ENCODE peak calls at places on chromosomes 11 and 22, in six cellular contexts. K, X, P, V, Z and H are unnamed samples.

GRCh38 chr11:134685981-134686380 is 273.9 kb upstream of the B3GAT1 start:
- DNase-seq in K (no peak), X (no peak), P (no peak), V (no peak), Z (no peak), H (no peak)

GRCh38 chr22:39408807-39409206 is 9.2 kb downstream of the TAB1 start:
- DNase-seq in V (no peak), X (no peak), K (no peak), Z (no peak), P (no peak), H (no peak)

GRCh38 chr22:38755155-38755910 is 465 bp downstream of the SUN2 start:
- DNase-seq in Z (peak), P (no peak), X (peak), V (no peak), K (no peak), H (peak)

GRCh38 chr11:34284836-34285235 is 73.0 kb downstream of the ABTB2 start:
- DNase-seq in P (no peak), Z (peak), X (no peak), K (no peak), V (no peak), H (no peak)

GRCh38 chr11:61132646-61133045 is 28.6 kb downstream of the VPS37C start:
- DNase-seq in V (no peak), Z (no peak), P (no peak), X (no peak), K (no peak), H (no peak)

GRCh38 chr22:44279059-44279340 is 33.8 kb downstream of the SHISAL1 start:
- DNase-seq in P (no peak), X (no peak), V (no peak), Z (no peak), K (no peak), H (no peak)

GRCh38 chr11:134578807-134579708 is 167.0 kb upstream of the B3GAT1 start:
- DNase-seq in V (no peak), K (no peak), P (peak), X (peak), Z (peak), H (peak)

GRCh38 chr11:2295971-2296912 is 5.5 kb downstream of the C11orf21 start:
- DNase-seq in K (no peak), X (no peak), Z (no peak), P (no peak), V (no peak), H (no peak)

GRCh38 chr22:23054531-23055257 is 15.6 kb upstream of the GNAZ start:
- DNase-seq in K (no peak), P (no peak), X (peak), V (peak), Z (no peak), H (no peak)

GRCh38 chr11:35045219-35045819 is 93.7 kb upstream of the CD44 start:
- DNase-seq in P (no peak), Z (no peak), V (no peak), X (no peak), K (no peak), H (peak)

GRCh38 chr11:78660451-78660850 is 85.8 kb upstream of the NARS2 start:
- DNase-seq in Z (no peak), K (no peak), V (no peak), P (no peak), X (peak), H (no peak)

GRCh38 chr11:2582958-2583604 is 116.7 kb downstream of the KCNQ1OT1 start:
- DNase-seq in P (no peak), V (no peak), X (peak), K (no peak), Z (no peak), H (no peak)

GRCh38 chr22:22666307-22667091 is 22.1 kb downstream of the GGTLC2 start:
- DNase-seq in K (peak), Z (no peak), P (no peak), X (peak), V (no peak), H (peak)

GRCh38 chr11:46382644-46383403 is 1.4 kb downstream of the MDK start:
- DNase-seq in P (no peak), Z (peak), K (no peak), V (no peak), X (peak), H (peak)

GRCh38 chr11:61362542-61362875 is 335 bp downstream of the TMEM138 start:
- DNase-seq in V (no peak), K (no peak), Z (peak), P (no peak), X (no peak), H (peak)

GRCh38 chr22:35446365-35446764 is 46.4 kb downstream of the MCM5 start:
- DNase-seq in P (no peak), X (no peak), Z (no peak), V (no peak), K (no peak), H (no peak)

GRCh38 chr11:113082501-113082900 is 121.3 kb downstream of the NCAM1 start:
- DNase-seq in V (no peak), X (no peak), P (no peak), K (no peak), Z (no peak), H (no peak)

GRCh38 chr11:14617241-14618027 is 26.2 kb upstream of the PDE3B start:
- DNase-seq in V (no peak), Z (no peak), X (no peak), P (no peak), K (no peak), H (peak)

GRCh38 chr11:9972917-9973504 is 309.1 kb downstream of the SWAP70 start:
- DNase-seq in P (peak), Z (peak), X (no peak), K (peak), V (no peak), H (peak)

GRCh38 chr11:114251797-114252327 is 44.3 kb upstream of the NNMT start:
- DNase-seq in K (no peak), X (no peak), Z (peak), P (no peak), V (no peak), H (no peak)

GRCh38 chr11:111960916-111961315 is 23.8 kb downstream of the DIXDC1 start:
- DNase-seq in Z (no peak), P (no peak), X (no peak), V (no peak), K (peak), H (no peak)

GRCh38 chr11:63906585-63906984 is 10.4 kb downstream of the RCOR2 start:
- DNase-seq in X (peak), K (no peak), V (no peak), P (no peak), Z (peak), H (no peak)

DNA sequence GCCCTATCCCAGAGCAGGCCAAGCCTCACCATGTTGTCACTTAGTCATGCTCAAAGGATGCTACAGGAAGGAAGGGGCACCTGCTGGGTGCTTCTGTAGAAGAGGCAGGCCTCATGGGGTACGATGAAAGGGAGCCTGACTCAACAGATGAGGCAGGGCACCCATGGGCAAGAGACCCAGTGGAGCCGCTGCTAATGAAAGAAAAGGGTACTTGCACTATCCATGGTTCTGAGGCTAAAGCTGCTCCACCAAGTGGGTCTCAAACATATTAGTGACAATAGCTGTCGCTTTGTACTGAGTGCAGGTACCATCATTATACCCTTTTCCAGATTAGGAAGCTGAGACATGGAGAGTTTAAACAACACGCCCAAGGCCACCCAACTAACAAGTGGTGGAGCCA is 127.5 kb upstream of the SERPIND1 start:
- DNase-seq in P (no peak), X (no peak), Z (no peak), V (no peak), K (no peak), H (no peak)
- TF ChIP-seq SIN3A in P (no peak), X (no peak), Z (no peak), V (no peak), K (no peak), H (no peak)

GRCh38 chr11:120192831-120193625 is 17.8 kb upstream of the OAF start:
- DNase-seq in Z (no peak), P (no peak), X (no peak), V (no peak), K (no peak), H (peak)

GRCh38 chr11:120191058-120191457 is 19.8 kb upstream of the OAF start:
- DNase-seq in P (no peak), Z (no peak), V (no peak), X (no peak), K (no peak), H (no peak)

GRCh38 chr11:120196857-120197253 is 14.0 kb upstream of the OAF start:
- DNase-seq in K (no peak), V (no peak), X (no peak), P (no peak), Z (no peak), H (no peak)

GRCh38 chr11:120195601-120196289 is 15.1 kb upstream of the OAF start:
- DNase-seq in X (no peak), Z (no peak), P (no peak), K (no peak), V (no peak), H (no peak)

DNA sequence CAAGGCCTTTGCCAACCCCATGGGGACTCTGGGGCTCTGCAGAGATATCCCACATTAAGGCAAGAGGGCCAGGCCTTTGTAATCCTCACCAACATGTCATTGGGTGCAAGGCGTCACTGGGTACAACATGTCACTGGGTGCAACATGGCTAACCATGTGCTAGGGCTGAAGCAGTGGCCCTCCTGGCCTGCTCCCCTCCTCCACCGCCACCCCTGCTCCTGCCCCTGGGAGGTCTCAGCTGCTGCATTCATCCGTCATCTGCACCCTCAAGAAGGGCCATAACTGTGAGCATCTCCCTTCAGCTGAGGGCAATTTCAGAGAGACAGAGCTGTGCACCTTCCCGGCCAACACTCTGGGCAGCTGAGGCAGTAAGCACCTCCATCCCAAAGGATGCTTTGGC is 16.7 kb upstream of the OAF start:
- DNase-seq in X (no peak), Z (no peak), P (no peak), V (no peak), K (no peak), H (no peak)
- TF ChIP-seq SIN3A in X (no peak), Z (no peak), P (no peak), V (no peak), K (no peak), H (no peak)

GRCh38 chr11:44615041-44615513 is 49.6 kb downstream of the CD82 start:
- DNase-seq in P (no peak), Z (no peak), K (no peak), V (no peak), X (no peak), H (no peak)

GRCh38 chr11:44618561-44619425 is 53.3 kb downstream of the CD82 start:
- DNase-seq in P (no peak), X (peak), K (no peak), Z (no peak), V (no peak), H (no peak)

GRCh38 chr11:44619931-44620725 is 54.7 kb downstream of the CD82 start:
- DNase-seq in V (no peak), X (peak), P (no peak), K (no peak), Z (no peak), H (no peak)

GRCh38 chr11:44615913-44616806 is 50.7 kb downstream of the CD82 start:
- DNase-seq in V (no peak), K (no peak), Z (no peak), X (no peak), P (no peak), H (no peak)

GRCh38 chr11:44617671-44618461 is 52.4 kb downstream of the CD82 start:
- DNase-seq in Z (no peak), P (no peak), X (no peak), V (no peak), K (no peak), H (no peak)
- TF ChIP-seq SIN3A in Z (no peak), P (no peak), X (no peak), V (no peak), K (no peak), H (no peak)

GRCh38 chr11:71420455-71421241 is 27.5 kb downstream of the DHCR7 start:
- DNase-seq in Z (peak), K (peak), P (peak), X (peak), V (peak), H (peak)
- TF ChIP-seq SIN3A in Z (no peak), K (no peak), P (no peak), X (no peak), V (no peak), H (no peak)